ENCODE peak calls at places on chromosome 11, in eight cellular contexts. One of them, this sample, is unnamed.

GRCh38 chr11:1481861-1482441 is 4.6 kb downstream of the MOB2 start:
- DNase-seq in NCI-H2029: no peak
- DNase-seq in AG10803: no peak
- DNase-seq in adipocyte: no peak
- DNase-seq in ELR: no peak
- DNase-seq in MCF 10A: no peak
- DNase-seq in AG09309: no peak
- DNase-seq in pancreas: no peak
- DNase-seq in this sample: no peak

GRCh38 chr11:15818132-15818842 is 538.1 kb downstream of the SOX6 start:
- DNase-seq in ELR: no peak
- DNase-seq in MCF 10A: no peak
- DNase-seq in adipocyte: no peak
- DNase-seq in AG09309: no peak
- DNase-seq in AG10803: no peak
- DNase-seq in pancreas: peak; percentile 14
- DNase-seq in NCI-H2029: no peak
- DNase-seq in this sample: no peak

GRCh38 chr11:35717520-35717919 is 54.9 kb downstream of the TRIM44 start:
- DNase-seq in ELR: no peak
- DNase-seq in AG10803: no peak
- DNase-seq in pancreas: no peak
- DNase-seq in NCI-H2029: no peak
- DNase-seq in adipocyte: no peak
- DNase-seq in MCF 10A: no peak
- DNase-seq in AG09309: no peak
- DNase-seq in this sample: no peak

GRCh38 chr11:73152861-73153483 is 10.9 kb upstream of the FCHSD2 start:
- DNase-seq in pancreas: no peak
- DNase-seq in AG10803: no peak
- DNase-seq in NCI-H2029: no peak
- DNase-seq in AG09309: no peak
- DNase-seq in adipocyte: no peak
- DNase-seq in MCF 10A: no peak
- DNase-seq in ELR: no peak
- DNase-seq in this sample: no peak

GRCh38 chr11:124778281-124778680 is 16.2 kb upstream of the ESAM start:
- DNase-seq in MCF 10A: no peak
- DNase-seq in pancreas: no peak
- DNase-seq in ELR: peak; percentile 35
- DNase-seq in adipocyte: no peak
- DNase-seq in AG09309: no peak
- DNase-seq in NCI-H2029: no peak
- DNase-seq in AG10803: no peak
- DNase-seq in this sample: no peak

GRCh38 chr11:63494936-63495335 is 4.0 kb upstream of the PLAAT5 start:
- DNase-seq in AG10803: no peak
- DNase-seq in ELR: no peak
- DNase-seq in pancreas: peak; percentile 62
- DNase-seq in AG09309: no peak
- DNase-seq in adipocyte: no peak
- DNase-seq in MCF 10A: no peak
- DNase-seq in NCI-H2029: no peak
- DNase-seq in this sample: no peak

GRCh38 chr11:94880216-94880615 is 93.1 kb downstream of the CWC15 start:
- DNase-seq in AG10803: no peak
- DNase-seq in ELR: peak; percentile 68
- DNase-seq in AG09309: no peak
- DNase-seq in MCF 10A: peak; percentile 72
- DNase-seq in pancreas: no peak
- DNase-seq in adipocyte: no peak
- DNase-seq in NCI-H2029: peak; percentile 78
- DNase-seq in this sample: peak; percentile 58

GRCh38 chr11:101327908-101328307 is 198.3 kb upstream of the PGR start:
- DNase-seq in adipocyte: peak; percentile 21
- DNase-seq in AG10803: peak; percentile 22
- DNase-seq in pancreas: no peak
- DNase-seq in MCF 10A: peak; percentile 65
- DNase-seq in NCI-H2029: no peak
- DNase-seq in ELR: no peak
- DNase-seq in AG09309: no peak
- DNase-seq in this sample: no peak

This sample was measured in EH.